ENCODE peak calls at places on chromosomes 4 and X, in ten cellular contexts. S is HL-60, L is HEK293T, F is uterus, E is fibroblast of mammary gland, C is right atrium auricular region, H is amniotic stem cell, K is cardiac fibroblast, O is hippocampal formation, D is psoas muscle. A is an unnamed sample.

GRCh38 chrX:29862126-29862664 is 353.2 kb upstream of the MAGEB2 start:
- DNase-seq in S (no peak), L (no peak), F (no peak), E (no peak), C (no peak), H (no peak), K (no peak), O (no peak), D (no peak), A (no peak)

GRCh38 chrX:74506310-74507115 is 85.2 kb downstream of the SLC16A2 start:
- DNase-seq in S (no peak), L (no peak), F (no peak), E (no peak), C (no peak), H (no peak), K (no peak), O (no peak), D (no peak), A (no peak)

GRCh38 chr4:155666701-155667537 is at the start of gene GUCY1A1:
- DNase-seq in S (no peak), L (peak; percentile 39), F (peak; percentile 33), E (no peak), C (peak; percentile 67), H (no peak), K (peak; percentile 7), O (peak; percentile 35), D (peak; percentile 64), A (no peak)

GRCh38 chrX:119682019-119682989 is 10.7 kb downstream of the SEPTIN6 start:
- DNase-seq in S (no peak), L (no peak), F (no peak), E (no peak), C (no peak), H (no peak), K (no peak), O (no peak), D (no peak), A (no peak)

GRCh38 chr4:112125416-112125815 is 19.8 kb upstream of the FAM241A start:
- DNase-seq in S (no peak), L (no peak), F (no peak), E (no peak), C (no peak), H (no peak), K (no peak), O (no peak), D (no peak), A (no peak)

GRCh38 chr4:122733805-122734155 is 1.3 kb downstream of the BBS12 start:
- DNase-seq in S (no peak), L (no peak), F (no peak), E (no peak), C (no peak), H (no peak), K (no peak), O (no peak), D (no peak), A (no peak)

GRCh38 chr4:107212565-107212964 is 176.5 kb upstream of the DKK2 start:
- DNase-seq in S (no peak), L (no peak), F (no peak), E (no peak), C (no peak), H (no peak), K (no peak), O (no peak), D (no peak), A (no peak)

GRCh38 chrX:111869639-111870034 is 6.3 kb upstream of the TRPC5OS start:
- DNase-seq in S (no peak), L (peak; percentile 63), F (no peak), E (peak; percentile 43), C (no peak), H (peak; percentile 3), K (peak; percentile 58), O (peak; percentile 5), D (no peak), A (peak; percentile 63)

GRCh38 chr4:107037188-107037587 is 1.1 kb upstream of the DKK2 start:
- DNase-seq in S (no peak), L (peak; percentile 67), F (no peak), E (peak; percentile 39), C (peak; percentile 59), H (no peak), K (peak; percentile 25), O (peak; percentile 32), D (peak; percentile 67), A (peak; percentile 2)

GRCh38 chrX:103686199-103687072 is at the start of gene MORF4L2:
- DNase-seq in S (peak; percentile 91), L (peak; percentile 91), F (peak; percentile 96), E (peak; percentile 99), C (peak; percentile 97), H (peak; percentile 91), K (peak; percentile 99), O (peak; percentile 81), D (peak; percentile 93), A (peak; percentile 99)

GRCh38 chr4:33467291-33467690 is 2747.1 kb downstream of the PCDH7 start:
- DNase-seq in S (no peak), L (no peak), F (no peak), E (no peak), C (no peak), H (no peak), K (no peak), O (no peak), D (no peak), A (no peak)

GRCh38 chrX:65821721-65822496 is 154.5 kb downstream of the MSN start:
- DNase-seq in S (no peak), L (no peak), F (no peak), E (no peak), C (no peak), H (no peak), K (no peak), O (peak; percentile 0), D (no peak), A (no peak)

GRCh38 chr4:100657187-100657586 is 139.4 kb upstream of the EMCN start:
- DNase-seq in S (no peak), L (no peak), F (no peak), E (no peak), C (no peak), H (no peak), K (peak; percentile 81), O (no peak), D (no peak), A (no peak)

GRCh38 chr4:186770446-186771175 is 47.0 kb upstream of the FAT1 start:
- DNase-seq in S (no peak), L (no peak), F (no peak), E (peak; percentile 54), C (no peak), H (no peak), K (peak; percentile 25), O (no peak), D (no peak), A (peak; percentile 82)